ENCODE peak calls at places on chromosomes 2 and 18, in five cellular contexts. One of them, this sample, is unnamed.

GRCh38 chr2:14872779-14873325 is 240.3 kb downstream of the LRATD1 start:
- DNase-seq in heart right ventricle: no peak
- DNase-seq in nephron progenitor cell: no peak
- DNase-seq in GM13976: no peak
- DNase-seq in GM12878: no peak
- DNase-seq in this sample: no peak

GRCh38 chr2:29202819-29203495 is 87.7 kb downstream of the CLIP4 start:
- DNase-seq in nephron progenitor cell: no peak
- DNase-seq in heart right ventricle: no peak
- DNase-seq in GM13976: no peak
- DNase-seq in GM12878: no peak
- DNase-seq in this sample: no peak

GRCh38 chr18:1884623-1885022 is 686.7 kb downstream of the METTL4 start:
- DNase-seq in heart right ventricle: no peak
- DNase-seq in nephron progenitor cell: no peak
- DNase-seq in GM13976: no peak
- DNase-seq in GM12878: no peak
- DNase-seq in this sample: no peak

GRCh38 chr2:227033471-227034148 is 130.4 kb downstream of the COL4A4 start:
- DNase-seq in GM12878: no peak
- DNase-seq in nephron progenitor cell: peak; percentile 60
- DNase-seq in GM13976: peak; percentile 56
- DNase-seq in heart right ventricle: peak; percentile 36
- DNase-seq in this sample: peak; percentile 73

GRCh38 chr2:36404754-36405153 is 49.2 kb downstream of the CRIM1 start:
- DNase-seq in heart right ventricle: no peak
- DNase-seq in GM13976: no peak
- DNase-seq in GM12878: no peak
- DNase-seq in nephron progenitor cell: no peak
- DNase-seq in this sample: no peak

GRCh38 chr2:238771193-238771592 is 76.7 kb upstream of the TWIST2 start:
- DNase-seq in GM13976: no peak
- DNase-seq in heart right ventricle: no peak
- DNase-seq in GM12878: no peak
- DNase-seq in nephron progenitor cell: no peak
- DNase-seq in this sample: no peak

GRCh38 chr2:147524912-147525311 is 319.9 kb upstream of the ACVR2A start:
- DNase-seq in GM13976: no peak
- DNase-seq in nephron progenitor cell: no peak
- DNase-seq in heart right ventricle: no peak
- DNase-seq in GM12878: no peak
- DNase-seq in this sample: no peak

GRCh38 chr2:115739574-115739973 is 1297.1 kb downstream of the DPP10 start:
- DNase-seq in heart right ventricle: no peak
- DNase-seq in GM12878: no peak
- DNase-seq in GM13976: no peak
- DNase-seq in nephron progenitor cell: no peak
- DNase-seq in this sample: no peak

GRCh38 chr2:21422050-21422449 is 298.3 kb downstream of the TDRD15 start:
- DNase-seq in nephron progenitor cell: peak; percentile 41
- DNase-seq in GM13976: peak; percentile 36
- DNase-seq in heart right ventricle: peak; percentile 33
- DNase-seq in GM12878: no peak
- DNase-seq in this sample: no peak

GRCh38 chr18:35463050-35463449 is 34.7 kb downstream of the INO80C start:
- DNase-seq in GM13976: no peak
- DNase-seq in nephron progenitor cell: no peak
- DNase-seq in GM12878: no peak
- DNase-seq in heart right ventricle: no peak
- DNase-seq in this sample: no peak

GRCh38 chr2:58967736-58968135 is 726.6 kb upstream of the FANCL start:
- DNase-seq in GM12878: no peak
- DNase-seq in nephron progenitor cell: no peak
- DNase-seq in GM13976: no peak
- DNase-seq in heart right ventricle: no peak
- DNase-seq in this sample: no peak

GRCh38 chr2:128451084-128451483 is 132.4 kb upstream of the HS6ST1 start:
- DNase-seq in heart right ventricle: no peak
- DNase-seq in GM12878: no peak
- DNase-seq in GM13976: no peak
- DNase-seq in nephron progenitor cell: no peak
- DNase-seq in this sample: no peak

GRCh38 chr2:108215794-108216211 is 24.0 kb upstream of the SULT1C3 start:
- DNase-seq in GM12878: no peak
- DNase-seq in GM13976: peak; percentile 17
- DNase-seq in heart right ventricle: no peak
- DNase-seq in nephron progenitor cell: no peak
- DNase-seq in this sample: no peak

GRCh38 chr2:144014108-144014507 is 505.8 kb downstream of the ZEB2 start:
- DNase-seq in GM12878: no peak
- DNase-seq in nephron progenitor cell: no peak
- DNase-seq in GM13976: no peak
- DNase-seq in heart right ventricle: no peak
- DNase-seq in this sample: no peak

GRCh38 chr2:239240480-239240881 is 160.3 kb downstream of the HDAC4 start:
- DNase-seq in nephron progenitor cell: no peak
- DNase-seq in heart right ventricle: no peak
- DNase-seq in GM13976: no peak
- DNase-seq in GM12878: no peak
- DNase-seq in this sample: no peak

GRCh38 chr2:160293401-160293911 is 93.4 kb upstream of the ITGB6 start:
- DNase-seq in GM13976: no peak
- DNase-seq in GM12878: no peak
- DNase-seq in heart right ventricle: no peak
- DNase-seq in nephron progenitor cell: no peak
- DNase-seq in this sample: no peak

GRCh38 chr2:129876576-129876975 is 102.9 kb upstream of the RAB6C start:
- DNase-seq in GM12878: no peak
- DNase-seq in heart right ventricle: no peak
- DNase-seq in nephron progenitor cell: no peak
- DNase-seq in GM13976: no peak
- DNase-seq in this sample: no peak

GRCh38 chr2:6008186-6008585 is 316.0 kb downstream of the SOX11 start:
- DNase-seq in heart right ventricle: no peak
- DNase-seq in GM12878: no peak
- DNase-seq in GM13976: no peak
- DNase-seq in nephron progenitor cell: no peak
- DNase-seq in this sample: no peak

GRCh38 chr2:78383576-78383975 is 641.9 kb upstream of the REG3G start:
- DNase-seq in nephron progenitor cell: no peak
- DNase-seq in heart right ventricle: no peak
- DNase-seq in GM12878: no peak
- DNase-seq in GM13976: no peak
- DNase-seq in this sample: no peak

GRCh38 chr2:107136749-107137148 is 250.8 kb upstream of the ST6GAL2 start:
- DNase-seq in GM12878: no peak
- DNase-seq in GM13976: no peak
- DNase-seq in nephron progenitor cell: no peak
- DNase-seq in heart right ventricle: no peak
- DNase-seq in this sample: no peak

GRCh38 chr2:42809131-42809875 is 16.9 kb upstream of the HAAO start:
- DNase-seq in GM12878: no peak
- DNase-seq in nephron progenitor cell: no peak
- DNase-seq in heart right ventricle: no peak
- DNase-seq in GM13976: no peak
- DNase-seq in this sample: peak; percentile 60

GRCh38 chr2:10326707-10327594 is 24.2 kb downstream of the HPCAL1 start:
- DNase-seq in GM12878: no peak
- DNase-seq in nephron progenitor cell: no peak
- DNase-seq in GM13976: no peak
- DNase-seq in heart right ventricle: peak; percentile 65
- DNase-seq in this sample: no peak

GRCh38 chr2:206555721-206556120 is 86.6 kb upstream of the FAM237A start:
- DNase-seq in GM13976: no peak
- DNase-seq in GM12878: no peak
- DNase-seq in heart right ventricle: no peak
- DNase-seq in nephron progenitor cell: no peak
- DNase-seq in this sample: no peak

DNA sequence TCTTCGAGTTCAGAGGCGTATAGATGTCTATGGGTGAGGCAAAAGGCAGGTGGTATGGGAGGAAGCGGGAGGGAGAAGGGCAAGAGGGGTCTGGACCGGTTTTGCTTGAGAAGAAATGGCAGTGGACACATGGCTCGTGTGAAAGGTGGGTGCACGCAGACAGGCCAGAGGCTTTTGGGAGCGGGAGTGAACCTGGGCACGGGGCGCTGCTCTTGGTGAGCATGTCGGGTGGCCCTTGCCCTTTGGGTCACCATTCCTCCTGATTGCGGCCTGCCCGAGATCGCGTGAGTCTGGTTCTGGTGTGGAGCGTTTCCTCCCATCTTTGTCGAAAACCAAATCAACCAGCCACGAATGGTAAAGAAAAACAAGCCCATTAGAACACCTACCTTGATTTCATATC is 12.6 kb downstream of the LDLRAD4 start:
- DNase-seq in GM12878: no peak
- DNase-seq in heart right ventricle: no peak
- DNase-seq in nephron progenitor cell: no peak
- DNase-seq in GM13976: no peak
- DNase-seq in this sample: no peak
- TF ChIP-seq CTCF in GM12878: no peak
- TF ChIP-seq CTCF in heart right ventricle: no peak
- TF ChIP-seq CTCF in nephron progenitor cell: no peak
- TF ChIP-seq CTCF in GM13976: no peak
- TF ChIP-seq CTCF in this sample: no peak

DNA sequence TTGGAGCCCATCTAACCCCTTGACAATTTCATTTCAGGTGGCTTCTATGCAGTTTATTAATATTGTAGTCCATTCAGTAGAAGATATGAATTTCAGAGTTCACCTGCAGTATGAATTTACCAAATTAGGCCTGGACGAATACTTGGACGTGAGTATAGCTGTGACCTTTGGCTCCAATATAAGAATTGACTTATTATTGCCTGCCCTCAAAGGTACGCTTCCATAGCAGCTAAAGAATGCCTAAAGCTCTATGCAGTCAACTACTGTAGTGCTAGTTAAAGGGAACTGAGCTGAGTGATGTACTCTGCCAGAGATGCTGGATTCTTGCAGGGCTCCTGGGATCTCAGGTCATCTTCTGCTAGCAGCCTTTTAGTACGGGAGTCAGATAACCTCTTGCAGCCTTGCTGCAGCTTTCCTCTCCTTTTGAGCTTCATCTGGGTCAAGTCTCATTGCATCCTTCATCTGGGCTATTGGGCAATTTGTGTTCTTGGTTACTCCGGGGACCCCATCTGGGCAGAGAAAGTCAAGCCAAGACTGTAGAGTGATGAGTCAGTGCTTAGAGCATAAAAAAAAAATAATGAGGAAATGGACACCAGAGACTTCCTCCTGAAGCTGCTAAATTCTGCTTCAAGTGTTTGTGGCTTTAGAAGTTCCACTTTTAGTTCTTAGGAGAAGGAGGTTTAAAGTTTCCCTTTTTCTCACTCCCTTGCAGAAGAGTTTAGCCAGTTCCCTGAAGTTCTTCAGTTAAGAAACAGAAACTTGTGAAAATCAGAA is 105.6 kb downstream of the PRPF40A start:
- DNase-seq in heart right ventricle: no peak
- DNase-seq in GM13976: peak; percentile 50
- DNase-seq in GM12878: peak; percentile 64
- DNase-seq in nephron progenitor cell: no peak
- DNase-seq in this sample: no peak
- TF ChIP-seq CTCF in heart right ventricle: no peak
- TF ChIP-seq CTCF in GM13976: no peak
- TF ChIP-seq CTCF in GM12878: no peak
- TF ChIP-seq CTCF in nephron progenitor cell: no peak
- TF ChIP-seq CTCF in this sample: no peak

GRCh38 chr2:192029089-192029488 is 165.6 kb downstream of the TMEFF2 start:
- DNase-seq in nephron progenitor cell: peak; percentile 8
- DNase-seq in heart right ventricle: no peak
- DNase-seq in GM12878: no peak
- DNase-seq in GM13976: no peak
- DNase-seq in this sample: no peak
- TF ChIP-seq CTCF in nephron progenitor cell: no peak
- TF ChIP-seq CTCF in heart right ventricle: no peak
- TF ChIP-seq CTCF in GM12878: peak; percentile 51
- TF ChIP-seq CTCF in GM13976: no peak
- TF ChIP-seq CTCF in this sample: no peak

GRCh38 chr2:75654012-75654411 is 7.4 kb downstream of the MRPL19 start:
- DNase-seq in GM12878: no peak
- DNase-seq in nephron progenitor cell: no peak
- DNase-seq in GM13976: no peak
- DNase-seq in heart right ventricle: no peak
- DNase-seq in this sample: no peak
- TF ChIP-seq CTCF in GM12878: no peak
- TF ChIP-seq CTCF in nephron progenitor cell: no peak
- TF ChIP-seq CTCF in GM13976: no peak
- TF ChIP-seq CTCF in heart right ventricle: no peak
- TF ChIP-seq CTCF in this sample: no peak

GRCh38 chr2:170324640-170325046 is 146.7 kb downstream of the MYO3B start:
- DNase-seq in heart right ventricle: no peak
- DNase-seq in GM12878: no peak
- DNase-seq in nephron progenitor cell: peak; percentile 48
- DNase-seq in GM13976: peak; percentile 32
- DNase-seq in this sample: no peak
- TF ChIP-seq CTCF in heart right ventricle: peak; percentile 64
- TF ChIP-seq CTCF in GM12878: peak; percentile 84
- TF ChIP-seq CTCF in nephron progenitor cell: peak; percentile 81
- TF ChIP-seq CTCF in GM13976: peak; percentile 63
- TF ChIP-seq CTCF in this sample: peak; percentile 28

DNA sequence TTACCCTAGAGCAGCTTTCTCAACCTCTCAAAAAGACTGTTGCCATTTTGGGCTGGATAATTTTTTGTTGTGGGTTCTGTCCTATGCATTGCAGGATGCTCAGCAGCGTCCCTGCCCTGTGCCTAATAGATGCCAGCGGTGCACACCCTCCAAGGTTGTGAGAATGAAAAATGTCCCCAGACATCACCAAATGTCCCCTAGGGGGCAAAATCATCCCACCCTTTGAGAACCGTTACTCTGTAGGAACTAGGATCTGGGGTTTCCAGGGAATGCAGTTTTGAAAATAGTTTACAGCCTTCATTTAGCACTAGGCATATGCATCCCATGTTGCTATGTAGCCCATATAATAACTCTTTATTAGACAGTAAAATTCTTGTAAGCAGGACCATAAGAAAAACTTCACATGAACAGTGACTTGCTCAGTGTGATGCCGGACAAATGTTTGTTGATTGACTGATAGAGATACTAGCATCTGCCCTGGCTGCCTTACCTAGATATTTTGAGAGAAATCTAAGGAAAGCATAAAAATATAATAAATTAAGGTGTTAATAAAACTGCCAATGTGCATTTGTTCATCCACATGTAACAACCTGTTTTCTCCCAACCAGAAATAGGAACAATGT is 79.2 kb upstream of the EPC2 start:
- DNase-seq in GM13976: no peak
- DNase-seq in heart right ventricle: no peak
- DNase-seq in GM12878: no peak
- DNase-seq in nephron progenitor cell: no peak
- DNase-seq in this sample: no peak
- TF ChIP-seq CTCF in GM13976: no peak
- TF ChIP-seq CTCF in heart right ventricle: peak; percentile 56
- TF ChIP-seq CTCF in GM12878: no peak
- TF ChIP-seq CTCF in nephron progenitor cell: peak; percentile 10
- TF ChIP-seq CTCF in this sample: no peak